ENCODE peak calls at places on chromosomes 2 and 18, in six cellular contexts. L is left cardiac atrium, I is transverse colon, N is brain pericyte, P is epithelial cell of esophagus, B is posterior vena cava. D is an unnamed sample.

GRCh38 chr2:145563752-145564615 is 1044.1 kb upstream of the ZEB2 start:
- DNase-seq in L (no peak), I (no peak), N (peak), P (peak), B (no peak), D (peak)

GRCh38 chr2:160257015-160257741 is 57.1 kb upstream of the ITGB6 start:
- DNase-seq in L (no peak), I (peak), N (no peak), P (peak), B (no peak), D (no peak)

GRCh38 chr2:23411752-23412431 is 26.9 kb downstream of the KLHL29 start:
- DNase-seq in L (no peak), I (no peak), N (no peak), P (peak), B (no peak), D (no peak)

GRCh38 chr18:23487738-23488625 is 15.3 kb upstream of the RMC1 start:
- DNase-seq in L (no peak), I (peak), N (no peak), P (peak), B (no peak), D (peak)

GRCh38 chr18:43620936-43621335 is 343.6 kb upstream of the SYT4 start:
- DNase-seq in L (no peak), I (no peak), N (no peak), P (peak), B (no peak), D (no peak)

GRCh38 chr2:88201811-88202169 is 31.6 kb downstream of the THNSL2 start:
- DNase-seq in L (no peak), I (no peak), N (no peak), P (no peak), B (no peak), D (no peak)

GRCh38 chr2:64987001-64987962 is 1.9 kb upstream of the SLC1A4 start:
- DNase-seq in L (no peak), I (no peak), N (no peak), P (peak), B (no peak), D (no peak)

GRCh38 chr2:73837847-73838585 is 9.3 kb downstream of the STAMBP start:
- DNase-seq in L (no peak), I (no peak), N (no peak), P (no peak), B (no peak), D (no peak)

GRCh38 chr2:192044496-192044895 is 150.2 kb downstream of the TMEFF2 start:
- DNase-seq in L (no peak), I (no peak), N (no peak), P (no peak), B (no peak), D (no peak)

GRCh38 chr2:210195066-210195852 is 24.1 kb upstream of the KANSL1L start:
- DNase-seq in L (no peak), I (no peak), N (no peak), P (peak), B (no peak), D (no peak)

GRCh38 chr18:33184918-33185317 is 255.6 kb downstream of the CCDC178 start:
- DNase-seq in L (no peak), I (no peak), N (no peak), P (no peak), B (no peak), D (no peak)

GRCh38 chr2:11863513-11864328 is 117.3 kb downstream of the LPIN1 start:
- DNase-seq in L (peak), I (peak), N (peak), P (peak), B (peak), D (peak)

GRCh38 chr2:222352981-222353380 is 54.2 kb upstream of the PAX3 start:
- DNase-seq in L (no peak), I (no peak), N (no peak), P (peak), B (no peak), D (no peak)

GRCh38 chr2:66506265-66506664 is 71.3 kb downstream of the MEIS1 start:
- DNase-seq in L (no peak), I (no peak), N (no peak), P (no peak), B (no peak), D (no peak)

GRCh38 chr18:74023220-74023619 is 124.4 kb downstream of the FBXO15 start:
- DNase-seq in L (no peak), I (no peak), N (no peak), P (no peak), B (no peak), D (no peak)

GRCh38 chr18:49565656-49566055 is 3.8 kb downstream of the LIPG start:
- DNase-seq in L (peak), I (peak), N (no peak), P (no peak), B (no peak), D (peak)

GRCh38 chr2:11933854-11934253 is 187.4 kb downstream of the LPIN1 start:
- DNase-seq in L (no peak), I (no peak), N (no peak), P (no peak), B (no peak), D (no peak)

GRCh38 chr2:147515213-147515612 is 329.6 kb upstream of the ACVR2A start:
- DNase-seq in L (no peak), I (peak), N (no peak), P (no peak), B (no peak), D (no peak)

GRCh38 chr2:71102981-71103681 is 26.9 kb downstream of the MCEE start:
- DNase-seq in L (no peak), I (no peak), N (no peak), P (peak), B (no peak), D (no peak)

GRCh38 chr2:49162151-49162550 is 7.8 kb upstream of the FSHR start:
- DNase-seq in L (no peak), I (no peak), N (no peak), P (no peak), B (no peak), D (no peak)

GRCh38 chr2:134934150-134934549 is 15.5 kb downstream of the CCNT2 start:
- DNase-seq in L (no peak), I (no peak), N (no peak), P (no peak), B (no peak), D (no peak)

GRCh38 chr2:167292430-167293171 is 404.3 kb downstream of the XIRP2 start:
- DNase-seq in L (peak), I (peak), N (peak), P (peak), B (peak), D (peak)

GRCh38 chr2:223647258-223647952 is 45.2 kb upstream of the SCG2 start:
- DNase-seq in L (no peak), I (no peak), N (no peak), P (no peak), B (no peak), D (no peak)

GRCh38 chr2:191675807-191676667 is 1.9 kb upstream of the NABP1 start:
- DNase-seq in L (peak), I (peak), N (no peak), P (no peak), B (peak), D (peak)

GRCh38 chr2:141791521-141791920 is 339.3 kb downstream of the LRP1B start:
- DNase-seq in L (no peak), I (no peak), N (no peak), P (no peak), B (no peak), D (no peak)

GRCh38 chr2:79876430-79876829 is 363.6 kb downstream of the CTNNA2 start:
- DNase-seq in L (no peak), I (no peak), N (no peak), P (no peak), B (no peak), D (no peak)

GRCh38 chr2:98233941-98234340 is 112.3 kb upstream of the CNGA3 start:
- DNase-seq in L (no peak), I (no peak), N (no peak), P (no peak), B (no peak), D (no peak)

GRCh38 chr2:189624648-189625355 is 36.5 kb upstream of the ASNSD1 start:
- DNase-seq in L (no peak), I (no peak), N (no peak), P (peak), B (no peak), D (no peak)

GRCh38 chr18:48655460-48655859 is 116.6 kb downstream of the CTIF start:
- DNase-seq in L (no peak), I (no peak), N (no peak), P (no peak), B (no peak), D (no peak)

GRCh38 chr2:23312996-23313606 is 71.9 kb upstream of the KLHL29 start:
- DNase-seq in L (no peak), I (no peak), N (no peak), P (no peak), B (no peak), D (peak)

GRCh38 chr18:33901894-33902512 is 322.7 kb downstream of the NOL4 start:
- DNase-seq in L (no peak), I (no peak), N (no peak), P (no peak), B (no peak), D (no peak)

GRCh38 chr2:223696719-223697118 is 94.6 kb upstream of the SCG2 start:
- DNase-seq in L (no peak), I (no peak), N (no peak), P (peak), B (no peak), D (no peak)

GRCh38 chr2:236168110-236169067 is at the start of gene GBX2:
- DNase-seq in L (peak), I (peak), N (no peak), P (peak), B (no peak), D (peak)

GRCh38 chr2:107448160-107448559 is 378.5 kb upstream of the RGPD4 start:
- DNase-seq in L (no peak), I (no peak), N (no peak), P (no peak), B (no peak), D (no peak)

GRCh38 chr2:38199129-38199528 is 123.2 kb upstream of the CYP1B1 start:
- DNase-seq in L (no peak), I (no peak), N (no peak), P (no peak), B (no peak), D (no peak)